ENCODE peak calls at places on chromosomes 7 and 10, in seven cellular contexts. V is tibial artery; A is effector memory CD4-positive, alpha-beta T cell; H is lower lobe of right lung; N is body of pancreas; Y is upper lobe of right lung; C is CD4-positive, alpha-beta T cell. S is an unnamed sample.

GRCh38 chr7:99955247-99955646 is 20.6 kb downstream of the AZGP1 start:
- DNase-seq in C (no peak), Y (no peak), V (no peak), A (no peak), H (no peak), N (no peak), S (no peak)

GRCh38 chr7:24783731-24784130 is 26.5 kb upstream of the GSDME start:
- DNase-seq in N (no peak), A (no peak), H (no peak), Y (no peak), C (no peak), V (no peak), S (no peak)

GRCh38 chr7:91267558-91267955 is 3.3 kb downstream of the FZD1 start:
- DNase-seq in A (no peak), N (no peak), H (no peak), V (no peak), C (no peak), Y (no peak), S (no peak)

GRCh38 chr10:24463683-24464426 is 254.9 kb downstream of the KIAA1217 start:
- DNase-seq in Y (no peak), A (no peak), C (no peak), H (no peak), V (no peak), N (peak; percentile 29), S (peak; percentile 80)

GRCh38 chr7:92778972-92779371 is 57.4 kb downstream of the CDK6 start:
- DNase-seq in N (peak; percentile 52), Y (no peak), A (no peak), V (peak; percentile 74), C (no peak), H (no peak), S (peak; percentile 32)

GRCh38 chr7:34622182-34622581 is 35.8 kb upstream of the NPSR1 start:
- DNase-seq in H (no peak), V (no peak), C (no peak), Y (no peak), N (no peak), A (no peak), S (no peak)

GRCh38 chr7:144842377-144842851 is 6.6 kb upstream of the TPK1 start:
- DNase-seq in H (peak; percentile 68), A (no peak), N (peak; percentile 80), V (no peak), C (no peak), Y (no peak), S (peak; percentile 23)

GRCh38 chr10:72259491-72260214 is 14.1 kb upstream of the DDIT4 start:
- DNase-seq in H (no peak), A (no peak), Y (no peak), N (peak; percentile 36), C (no peak), V (no peak), S (no peak)

GRCh38 chr10:77857272-77857671 is 69.3 kb downstream of the DLG5 start:
- DNase-seq in A (no peak), Y (peak; percentile 81), H (peak; percentile 77), C (no peak), N (no peak), V (no peak), S (no peak)

GRCh38 chr10:62772186-62772950 is 32.2 kb upstream of the ADO start:
- DNase-seq in N (no peak), A (no peak), Y (no peak), V (no peak), H (no peak), C (no peak), S (no peak)

GRCh38 chr7:137129025-137129424 is 214.5 kb downstream of the PTN start:
- DNase-seq in N (no peak), A (no peak), V (no peak), C (no peak), Y (no peak), H (no peak), S (no peak)

GRCh38 chr7:55441668-55442305 is 76.7 kb downstream of the LANCL2 start:
- DNase-seq in Y (no peak), A (no peak), N (no peak), V (no peak), C (no peak), H (no peak), S (no peak)

GRCh38 chr10:110226555-110226925 is 19.1 kb downstream of the MXI1 start:
- DNase-seq in H (peak; percentile 92), C (peak; percentile 81), N (peak; percentile 92), Y (peak; percentile 93), V (peak; percentile 95), A (peak; percentile 83), S (peak; percentile 88)

GRCh38 chr10:110225756-110226554 is 18.6 kb downstream of the MXI1 start:
- DNase-seq in V (peak; percentile 96), N (peak; percentile 93), H (peak; percentile 93), Y (peak; percentile 96), A (peak; percentile 84), C (peak; percentile 78), S (peak; percentile 90)

GRCh38 chr10:110225441-110225755 is 18.0 kb downstream of the MXI1 start:
- DNase-seq in V (no peak), C (no peak), A (no peak), Y (no peak), N (no peak), H (no peak), S (no peak)

GRCh38 chr10:110228066-110228465 is 20.7 kb downstream of the MXI1 start:
- DNase-seq in Y (no peak), H (no peak), N (no peak), C (no peak), A (no peak), V (no peak), S (no peak)

GRCh38 chr10:110226926-110227641 is 19.7 kb downstream of the MXI1 start:
- DNase-seq in A (peak; percentile 74), C (peak; percentile 69), N (peak; percentile 82), V (peak; percentile 88), H (peak; percentile 85), Y (peak; percentile 91), S (peak; percentile 54)
- H3K27ac ChIP-seq in A (peak overlapping the region; percentile 76), C (peak overlapping the region; percentile 54), N (peak overlapping the region; percentile 98), V (peak overlapping the region; percentile 93), H (peak overlapping the region; percentile 48), Y (peak overlapping the region; percentile 44), S (peak overlapping the region; percentile 99)

GRCh38 chr10:103727546-103727963 is 127.8 kb downstream of the SH3PXD2A start:
- DNase-seq in N (no peak), A (no peak), C (no peak), H (no peak), V (no peak), Y (no peak), S (no peak)
- H3K27ac ChIP-seq in N (no peak overlapping the region), A (no peak overlapping the region), C (no peak overlapping the region), H (no peak overlapping the region), V (no peak overlapping the region), Y (no peak overlapping the region), S (no peak overlapping the region)

GRCh38 chr7:86792260-86792659 is 148.6 kb downstream of the GRM3 start:
- DNase-seq in N (no peak), C (no peak), A (no peak), Y (no peak), H (no peak), V (no peak), S (no peak)

GRCh38 chr7:86790383-86790782 is 146.7 kb downstream of the GRM3 start:
- DNase-seq in V (no peak), N (no peak), H (no peak), C (no peak), Y (no peak), A (no peak), S (no peak)

GRCh38 chr7:86788948-86789347 is 145.2 kb downstream of the GRM3 start:
- DNase-seq in N (no peak), H (no peak), V (no peak), C (no peak), Y (no peak), A (no peak), S (no peak)

GRCh38 chr7:86793129-86793528 is 149.4 kb downstream of the GRM3 start:
- DNase-seq in H (no peak), C (no peak), A (no peak), N (no peak), V (no peak), Y (no peak), S (no peak)
- H3K27ac ChIP-seq in H (no peak overlapping the region), C (no peak overlapping the region), A (no peak overlapping the region), N (no peak overlapping the region), V (no peak overlapping the region), Y (no peak overlapping the region), S (no peak overlapping the region)

DNA sequence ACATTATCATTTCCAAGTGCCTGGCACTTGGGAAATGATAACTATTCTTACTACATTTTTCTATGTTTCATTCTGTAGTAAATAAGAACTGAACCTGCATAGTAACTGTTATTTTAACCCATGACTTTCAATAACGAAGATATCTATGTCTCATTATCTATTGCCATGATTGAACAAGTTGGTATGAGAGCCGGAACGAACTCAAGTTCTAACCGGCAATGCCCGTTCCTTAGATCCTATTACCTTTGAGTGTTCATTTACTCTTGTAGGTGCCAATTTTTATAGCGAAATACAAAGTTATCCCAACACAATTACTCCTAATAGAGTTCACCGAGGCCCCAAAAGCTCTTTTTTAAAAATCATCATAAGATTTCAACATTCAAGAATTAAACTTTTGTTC is 885 bp upstream of the MET start:
- DNase-seq in C (no peak), H (no peak), Y (no peak), V (no peak), N (no peak), A (no peak), S (no peak)
- H3K27ac ChIP-seq in C (no peak overlapping the region), H (peak overlapping the region; percentile 64), Y (peak overlapping the region; percentile 61), V (peak overlapping the region; percentile 74), N (peak overlapping the region; percentile 95), A (no peak overlapping the region), S (peak overlapping the region; percentile 96)

DNA sequence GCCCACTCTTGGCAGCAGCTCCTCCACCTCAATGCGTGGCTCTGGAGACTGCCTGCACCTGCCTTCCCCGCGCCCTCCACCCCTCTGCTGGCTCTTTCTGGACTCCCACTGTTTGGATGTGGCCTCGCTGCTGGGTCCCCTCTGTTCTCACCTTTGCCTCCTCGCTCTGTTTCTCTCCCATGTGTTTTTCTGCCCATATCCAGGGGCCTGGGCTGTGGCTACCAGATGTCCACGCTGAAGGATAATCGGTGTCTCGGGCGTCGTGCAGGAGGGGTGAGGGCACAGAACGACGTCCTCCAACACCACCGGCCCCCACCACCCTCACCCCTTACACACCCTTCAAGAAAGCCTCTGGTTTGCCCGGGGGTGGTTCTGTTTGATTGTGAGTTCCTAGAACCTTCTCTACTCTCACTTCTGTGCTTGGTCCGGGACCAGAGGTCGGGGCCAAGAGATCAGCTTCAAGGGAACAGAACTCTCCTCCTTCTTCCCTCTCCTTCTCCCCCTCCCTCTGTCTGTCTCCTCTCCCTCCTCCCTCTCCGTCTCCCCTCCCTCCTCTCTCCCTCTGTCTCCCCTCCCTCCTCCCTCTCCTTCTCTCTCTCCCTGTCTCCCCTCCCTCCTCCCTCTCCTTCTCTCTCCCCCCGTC is 31.7 kb downstream of the AP5Z1 start:
- DNase-seq in N (no peak), V (no peak), C (no peak), A (no peak), Y (no peak), H (peak; percentile 36), S (no peak)
- H3K27ac ChIP-seq in N (no peak overlapping the region), V (no peak overlapping the region), C (no peak overlapping the region), A (no peak overlapping the region), Y (no peak overlapping the region), H (no peak overlapping the region), S (no peak overlapping the region)

GRCh38 chr7:22280031-22280430 is 76.9 kb downstream of the RAPGEF5 start:
- DNase-seq in N (no peak), A (no peak), V (no peak), C (no peak), H (no peak), Y (no peak), S (no peak)
- H3K27ac ChIP-seq in N (no peak overlapping the region), A (no peak overlapping the region), V (no peak overlapping the region), C (no peak overlapping the region), H (no peak overlapping the region), Y (no peak overlapping the region), S (no peak overlapping the region)

S was measured in gastrocnemius medialis.